ENCODE peak calls at places on chromosomes 1 and 21, in eight cellular contexts. H is lower leg skin, U is astrocyte of the spinal cord, J is mucosa of descending colon, L is tibial artery, Y is lung, W is astrocyte of the cerebellum, M is Panc1. I is an unnamed sample.

GRCh38 chr1:224632921-224633321 is 16.8 kb downstream of the CNIH3 start:
- DNase-seq in H (no peak), U (peak; percentile 64), J (no peak), L (no peak), Y (no peak), W (no peak), M (no peak), I (peak; percentile 63)

GRCh38 chr1:111515291-111516007 is 12.0 kb upstream of the ADORA3 start:
- DNase-seq in H (peak; percentile 91), U (peak; percentile 45), J (no peak), L (peak; percentile 84), Y (no peak), W (no peak), M (no peak), I (no peak)

GRCh38 chr21:31476551-31477120 is 132.6 kb upstream of the TIAM1 start:
- DNase-seq in H (no peak), U (no peak), J (no peak), L (no peak), Y (no peak), W (peak; percentile 5), M (no peak), I (peak; percentile 8)

GRCh38 chr1:24544239-24544638 is 11.6 kb upstream of the NCMAP start:
- DNase-seq in H (no peak), U (no peak), J (no peak), L (no peak), Y (no peak), W (no peak), M (no peak), I (no peak)

GRCh38 chr1:168689726-168690602 is 39.0 kb downstream of the DPT start:
- DNase-seq in H (no peak), U (peak; percentile 68), J (no peak), L (no peak), Y (no peak), W (peak; percentile 53), M (no peak), I (peak; percentile 78)

GRCh38 chr1:87980494-87980893 is 651.8 kb downstream of the LMO4 start:
- DNase-seq in H (no peak), U (no peak), J (no peak), L (no peak), Y (no peak), W (no peak), M (no peak), I (no peak)

GRCh38 chr1:207941664-207942063 is 30.7 kb upstream of the CD34 start:
- DNase-seq in H (peak; percentile 95), U (peak; percentile 67), J (peak; percentile 41), L (peak; percentile 90), Y (peak; percentile 49), W (peak; percentile 24), M (no peak), I (peak; percentile 96)

GRCh38 chr1:82388679-82389078 is 587.9 kb downstream of the ADGRL2 start:
- DNase-seq in H (no peak), U (peak; percentile 69), J (no peak), L (no peak), Y (peak; percentile 33), W (peak; percentile 79), M (no peak), I (peak; percentile 11)

GRCh38 chr1:967466-968343 is 1.4 kb downstream of the PLEKHN1 start:
- DNase-seq in H (no peak), U (no peak), J (no peak), L (no peak), Y (no peak), W (no peak), M (no peak), I (no peak)

GRCh38 chr21:29237110-29238051 is 61.3 kb upstream of the BACH1 start:
- DNase-seq in H (no peak), U (no peak), J (no peak), L (no peak), Y (no peak), W (no peak), M (no peak), I (peak; percentile 73)

GRCh38 chr1:33256701-33257387 is 552 bp downstream of the ZNF362 start:
- DNase-seq in H (peak; percentile 90), U (peak; percentile 86), J (peak; percentile 83), L (no peak), Y (peak; percentile 65), W (peak; percentile 36), M (peak; percentile 36), I (peak; percentile 70)

GRCh38 chr1:58363639-58364038 is 182.9 kb downstream of the OMA1 start:
- DNase-seq in H (no peak), U (no peak), J (no peak), L (no peak), Y (no peak), W (no peak), M (no peak), I (no peak)
- TF ChIP-seq CTCF in H (no peak), U (no peak), J (no peak), L (no peak), Y (no peak), W (no peak), M (no peak), I (no peak)

GRCh38 chr1:66931548-66932124 is 6.8 kb downstream of the MIER1 start:
- DNase-seq in H (no peak), U (no peak), J (no peak), L (no peak), Y (no peak), W (no peak), M (no peak), I (no peak)

GRCh38 chr1:66932291-66932690 is 7.5 kb downstream of the MIER1 start:
- DNase-seq in H (no peak), U (no peak), J (no peak), L (no peak), Y (no peak), W (no peak), M (no peak), I (no peak)

GRCh38 chr1:66930823-66931174 is 6.0 kb downstream of the MIER1 start:
- DNase-seq in H (no peak), U (no peak), J (no peak), L (no peak), Y (no peak), W (no peak), M (no peak), I (no peak)

GRCh38 chr1:66937529-66938234 is 12.9 kb downstream of the MIER1 start:
- DNase-seq in H (no peak), U (no peak), J (no peak), L (no peak), Y (no peak), W (no peak), M (no peak), I (no peak)

DNA sequence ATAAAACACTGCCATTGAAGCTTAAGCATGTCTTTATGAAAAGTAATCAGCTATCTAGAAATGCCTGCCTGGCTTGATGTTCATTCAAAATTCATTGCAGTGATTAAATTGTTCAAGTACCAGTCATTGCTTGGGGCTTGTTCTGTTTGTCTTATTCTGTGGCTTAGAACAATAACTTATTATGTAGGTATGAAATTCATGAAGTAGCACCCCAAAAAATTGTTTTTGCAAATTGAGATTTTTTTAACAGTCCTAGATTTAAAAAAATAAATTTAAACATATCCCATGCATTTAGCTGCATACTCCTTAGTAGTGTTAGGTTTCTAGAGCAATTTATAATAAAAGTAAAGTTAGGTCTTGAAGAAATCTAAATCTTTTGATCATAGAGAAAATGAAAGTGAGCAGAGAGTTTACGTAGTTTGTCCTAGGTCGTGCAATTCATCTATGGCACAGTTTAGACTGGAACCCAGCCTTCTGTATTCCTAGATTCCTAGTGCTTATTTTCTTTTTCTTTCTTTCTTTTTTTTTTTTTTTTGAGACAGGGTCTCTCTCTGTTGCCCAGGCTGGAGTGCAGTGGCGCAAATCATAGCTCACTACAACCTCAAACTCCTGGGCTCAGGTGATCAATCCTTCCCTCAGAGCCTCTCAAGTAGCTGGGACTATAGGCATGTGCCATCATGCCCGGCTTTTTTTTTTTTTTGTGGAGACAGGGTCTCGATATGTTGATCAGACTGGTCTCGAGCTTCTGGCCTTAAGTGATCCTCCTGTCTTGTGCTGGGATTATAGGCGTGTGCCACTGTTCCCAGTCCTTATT is 9.3 kb downstream of the MIER1 start:
- DNase-seq in H (no peak), U (no peak), J (no peak), L (no peak), Y (no peak), W (no peak), M (no peak), I (no peak)
- H3K4me3 ChIP-seq in H (no peak overlapping the region), U (no peak overlapping the region), J (no peak overlapping the region), L (peak overlapping the region; percentile 7), Y (no peak overlapping the region), W (no peak overlapping the region), M (peak overlapping the region; percentile 80), I (peak overlapping the region; percentile 49)

DNA sequence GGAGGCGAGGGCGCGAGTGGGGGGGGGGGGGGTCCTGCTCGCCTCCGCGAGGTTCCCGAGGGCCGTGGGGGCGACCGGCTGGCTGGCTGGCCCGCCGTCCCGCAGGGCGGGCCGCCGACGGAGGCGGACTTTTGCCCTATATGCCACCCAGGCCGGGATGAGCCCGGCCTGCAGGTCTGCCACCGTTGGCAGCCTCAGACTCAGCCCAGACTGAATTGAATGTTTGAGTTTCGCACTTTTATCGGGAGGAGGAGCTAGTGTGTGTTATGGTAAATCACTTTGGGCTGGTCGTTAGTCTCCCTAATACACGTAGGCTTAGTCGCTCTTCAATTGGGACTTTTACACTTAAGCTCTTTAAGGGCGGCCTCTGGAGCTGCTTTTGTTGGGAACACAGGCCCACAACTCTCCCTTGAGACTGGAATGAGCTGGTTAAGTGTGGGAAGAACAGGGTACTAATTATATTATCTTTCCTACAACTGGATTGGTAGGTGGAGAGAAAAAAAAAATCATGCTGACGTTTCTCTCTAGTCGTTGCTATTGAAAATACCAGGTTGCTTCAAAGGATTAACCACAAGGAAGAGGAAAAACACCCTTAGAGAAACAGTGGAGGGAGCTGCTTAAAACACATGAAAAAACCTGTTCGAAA is 1.3 kb upstream of the IRF2BP2 start:
- DNase-seq in H (no peak), U (peak; percentile 94), J (peak; percentile 87), L (no peak), Y (peak; percentile 64), W (peak; percentile 80), M (no peak), I (peak; percentile 95)
- TF ChIP-seq CTCF in H (no peak), U (peak; percentile 12), J (no peak), L (no peak), Y (no peak), W (no peak), M (no peak), I (no peak)

DNA sequence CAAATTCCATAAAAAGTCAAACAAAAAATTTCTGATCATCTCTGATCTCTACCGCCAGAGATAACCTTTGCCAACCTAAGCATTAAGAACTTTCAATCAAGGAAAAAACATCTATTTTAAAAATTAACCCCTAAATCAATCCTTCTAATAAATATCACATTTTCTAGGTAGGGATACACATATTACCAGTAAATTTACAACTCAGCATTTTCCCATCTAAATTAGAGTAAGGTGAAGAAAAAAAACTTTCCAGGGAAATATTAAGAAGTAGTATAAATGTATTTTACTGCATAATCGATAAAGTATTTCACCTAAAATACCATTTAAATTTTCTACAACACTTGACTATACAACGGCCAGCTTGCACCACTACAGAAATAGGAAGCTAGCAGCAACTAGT is 1.5 kb downstream of the STX6 start:
- DNase-seq in H (no peak), U (no peak), J (no peak), L (no peak), Y (no peak), W (no peak), M (no peak), I (no peak)
- H3K4me3 ChIP-seq in H (no peak overlapping the region), U (peak overlapping the region; percentile 83), J (no peak overlapping the region), L (peak overlapping the region; percentile 83), Y (no peak overlapping the region), W (peak overlapping the region; percentile 92), M (peak overlapping the region; percentile 94), I (peak overlapping the region; percentile 96)